ENCODE peak calls at places on chromosomes 11 and 22, in six cellular contexts. T is AG09319, H is HFFc6, N is HCT116, O is endothelial cell, Z is epithelial cell of esophagus. C is an unnamed sample.

GRCh38 chr22:42800731-42801536 is 56.1 kb downstream of the ARFGAP3 start:
- DNase-seq in T (no peak), H (no peak), N (no peak), O (no peak), Z (no peak), C (no peak)

GRCh38 chr11:81174646-81175330 is 1558.9 kb downstream of the FAM181B start:
- DNase-seq in T (no peak), H (no peak), N (no peak), O (no peak), Z (no peak), C (no peak)

GRCh38 chr11:123469089-123469488 is 39.0 kb downstream of the GRAMD1B start:
- DNase-seq in T (no peak), H (no peak), N (no peak), O (no peak), Z (no peak), C (no peak)

GRCh38 chr11:18588297-18589252 is at the start of gene UEVLD:
- DNase-seq in T (peak; percentile 74), H (peak; percentile 88), N (peak; percentile 75), O (peak; percentile 87), Z (peak; percentile 91), C (peak; percentile 91)

GRCh38 chr11:101215069-101215468 is 85.5 kb upstream of the PGR start:
- DNase-seq in T (no peak), H (no peak), N (no peak), O (no peak), Z (peak; percentile 15), C (no peak)

GRCh38 chr11:33531743-33532181 is 168.9 kb downstream of the C11orf91 start:
- DNase-seq in T (no peak), H (peak; percentile 92), N (no peak), O (no peak), Z (no peak), C (no peak)

GRCh38 chr11:116310215-116310614 is 462.6 kb downstream of the BUD13 start:
- DNase-seq in T (no peak), H (no peak), N (no peak), O (no peak), Z (no peak), C (no peak)

GRCh38 chr11:59010693-59011092 is 71.4 kb downstream of the GLYATL1 start:
- DNase-seq in T (no peak), H (no peak), N (no peak), O (no peak), Z (no peak), C (no peak)

GRCh38 chr11:34490304-34490703 is 23.3 kb downstream of the ELF5 start:
- DNase-seq in T (no peak), H (no peak), N (no peak), O (no peak), Z (no peak), C (no peak)

GRCh38 chr22:44458044-44459020 is 39.7 kb downstream of the RTL6 start:
- DNase-seq in T (no peak), H (no peak), N (no peak), O (no peak), Z (no peak), C (no peak)

GRCh38 chr22:37235897-37236607 is 8.0 kb downstream of the RAC2 start:
- DNase-seq in T (no peak), H (no peak), N (no peak), O (no peak), Z (no peak), C (no peak)

GRCh38 chr11:92136792-92137191 is 87.8 kb upstream of the FAT3 start:
- DNase-seq in T (no peak), H (no peak), N (no peak), O (peak; percentile 9), Z (no peak), C (no peak)
- TF ChIP-seq CTCF in T (no peak), H (peak; percentile 41), N (no peak), O (no peak), Z (peak; percentile 23), C (no peak)

GRCh38 chr11:119952441-119952840 is 185.5 kb downstream of the TRIM29 start:
- DNase-seq in T (no peak), H (no peak), N (no peak), O (no peak), Z (no peak), C (no peak)
- TF ChIP-seq CTCF in T (no peak), H (no peak), N (no peak), O (no peak), Z (no peak), C (no peak)

GRCh38 chr22:32204856-32205722 is at the start of gene RFPL2:
- DNase-seq in T (no peak), H (peak; percentile 30), N (peak; percentile 66), O (peak; percentile 62), Z (peak; percentile 32), C (peak; percentile 81)
- TF ChIP-seq CTCF in T (no peak), H (no peak), N (peak; percentile 18), O (no peak), Z (no peak), C (no peak)

GRCh38 chr11:128705124-128705920 is 11.4 kb downstream of the FLI1 start:
- DNase-seq in T (no peak), H (no peak), N (no peak), O (no peak), Z (no peak), C (no peak)

GRCh38 chr11:128711136-128711535 is 17.3 kb downstream of the FLI1 start:
- DNase-seq in T (no peak), H (peak; percentile 76), N (no peak), O (no peak), Z (peak; percentile 67), C (no peak)

GRCh38 chr11:128707671-128708070 is 13.8 kb downstream of the FLI1 start:
- DNase-seq in T (no peak), H (peak; percentile 82), N (no peak), O (no peak), Z (peak; percentile 65), C (no peak)

GRCh38 chr11:128708660-128709059 is 14.8 kb downstream of the FLI1 start:
- DNase-seq in T (no peak), H (no peak), N (no peak), O (no peak), Z (no peak), C (no peak)

DNA sequence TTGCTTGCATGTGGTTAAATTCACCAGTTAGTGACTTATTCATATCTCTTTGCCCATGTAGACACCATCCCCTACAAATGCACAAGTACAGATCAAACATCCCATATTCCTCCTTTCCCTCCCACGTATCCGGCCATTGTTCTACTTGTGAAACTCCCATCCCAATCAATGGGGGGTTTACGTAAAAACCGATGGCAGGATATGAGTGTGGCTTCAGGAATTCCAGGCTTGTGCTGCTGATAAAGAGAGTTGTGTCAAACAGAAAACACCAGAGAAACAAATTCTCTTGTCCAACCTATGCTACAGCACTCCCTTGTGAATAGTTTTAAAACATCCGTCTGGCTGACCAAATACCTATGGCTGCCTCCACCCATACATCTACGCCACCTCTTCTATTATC is 15.5 kb downstream of the FLI1 start:
- DNase-seq in T (peak; percentile 49), H (peak; percentile 82), N (no peak), O (peak; percentile 62), Z (peak; percentile 81), C (peak; percentile 37)
- TF ChIP-seq CTCF in T (no peak), H (peak; percentile 18), N (no peak), O (no peak), Z (no peak), C (no peak)

DNA sequence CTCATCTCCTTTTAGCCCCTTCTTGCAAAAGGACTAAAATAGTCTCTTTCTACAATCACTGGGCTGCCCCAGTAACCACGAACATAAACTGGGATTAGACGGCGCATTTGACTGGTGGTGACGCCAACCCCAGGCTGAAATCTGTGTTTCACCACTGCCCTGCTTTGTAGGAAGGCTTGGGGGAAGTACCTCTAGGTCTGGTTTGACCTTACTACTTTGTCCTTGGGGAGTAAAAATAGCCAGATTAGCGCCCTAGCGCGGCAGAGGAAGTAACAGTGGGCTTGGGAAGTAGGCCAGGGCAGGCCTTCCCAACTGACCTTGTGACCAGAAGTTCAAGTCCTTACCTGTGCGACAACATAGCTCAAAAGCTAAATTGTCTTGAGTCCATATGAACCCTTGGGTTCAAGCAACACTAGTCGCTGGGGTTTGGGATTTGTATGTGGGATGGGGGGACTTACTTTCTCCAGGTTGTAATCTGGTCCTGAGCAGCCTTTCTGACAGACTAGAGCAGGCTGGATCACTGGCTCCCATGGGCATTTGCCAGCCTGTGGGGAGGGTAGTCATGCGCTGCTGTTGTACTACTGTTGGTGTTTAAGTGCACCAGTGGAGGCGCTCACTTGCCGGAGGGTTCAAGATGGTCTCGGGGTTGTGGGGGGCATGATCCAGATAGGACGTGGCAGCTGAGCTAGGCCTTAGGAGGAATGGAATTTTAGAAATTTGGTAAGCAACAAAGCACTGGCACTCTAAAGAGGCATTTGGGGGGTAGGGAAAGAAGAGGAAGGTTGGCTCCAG is 953 bp upstream of the PACS1 start:
- DNase-seq in T (peak; percentile 40), H (peak; percentile 59), N (no peak), O (no peak), Z (peak; percentile 50), C (peak; percentile 32)
- TF ChIP-seq CTCF in T (no peak), H (peak; percentile 44), N (peak; percentile 19), O (no peak), Z (peak; percentile 31), C (no peak)

GRCh38 chr22:39805117-39805516 is 88.4 kb downstream of the ENTHD1 start:
- DNase-seq in T (no peak), H (no peak), N (no peak), O (no peak), Z (no peak), C (no peak)

GRCh38 chr22:39809772-39810557 is 83.6 kb downstream of the ENTHD1 start:
- DNase-seq in T (no peak), H (no peak), N (no peak), O (no peak), Z (no peak), C (no peak)

GRCh38 chr22:39802682-39803081 is 90.9 kb downstream of the ENTHD1 start:
- DNase-seq in T (no peak), H (no peak), N (no peak), O (no peak), Z (no peak), C (no peak)

GRCh38 chr22:39808087-39808486 is 85.5 kb downstream of the ENTHD1 start:
- DNase-seq in T (no peak), H (peak; percentile 8), N (peak; percentile 31), O (no peak), Z (peak; percentile 24), C (peak; percentile 56)
- TF ChIP-seq CTCF in T (peak; percentile 46), H (peak; percentile 73), N (peak; percentile 70), O (peak; percentile 28), Z (peak; percentile 17), C (peak; percentile 29)

DNA sequence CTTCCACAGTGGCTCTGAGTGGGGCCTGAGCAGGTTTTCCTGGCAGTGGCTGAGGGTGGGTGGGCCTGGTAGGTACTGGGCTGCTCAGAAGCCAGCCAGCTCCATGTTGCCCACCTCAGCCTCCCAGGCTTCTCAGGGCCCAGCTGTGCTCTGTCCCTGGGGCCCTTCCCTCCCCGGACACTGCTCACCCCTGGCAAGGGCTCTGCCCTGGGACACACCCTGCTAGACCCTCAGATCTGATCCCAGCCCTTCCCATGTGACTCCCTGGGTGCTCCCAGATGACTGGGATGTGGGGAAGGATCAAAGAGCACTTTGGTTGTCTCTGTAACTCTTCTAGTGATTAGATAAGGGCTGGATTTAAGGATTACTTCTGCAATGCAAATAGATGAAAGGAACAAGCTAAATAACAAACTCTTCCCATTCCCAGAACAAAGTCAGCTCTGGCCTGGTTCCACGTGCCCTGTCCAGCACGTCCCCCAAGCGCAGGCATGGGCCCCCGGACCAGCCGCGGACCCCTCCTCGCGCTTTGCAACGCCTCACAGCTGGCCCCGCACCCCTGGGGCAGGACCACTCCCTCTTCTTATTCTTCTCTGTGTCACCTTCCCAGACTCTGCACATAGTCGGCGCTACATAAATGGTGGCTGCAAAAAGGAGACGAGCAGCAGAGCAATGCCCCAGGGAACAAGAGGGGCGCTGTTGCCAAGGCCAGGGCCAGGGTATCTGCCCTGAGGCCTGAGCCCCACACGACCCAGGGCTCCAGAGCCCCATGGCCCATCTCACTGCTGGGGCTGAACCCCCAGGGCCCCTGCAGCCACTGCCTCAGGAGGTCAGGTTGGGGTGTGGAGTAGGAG is 5.7 kb upstream of the KRTAP5-6 start:
- DNase-seq in T (no peak), H (no peak), N (no peak), O (no peak), Z (no peak), C (no peak)
- TF ChIP-seq CTCF in T (no peak), H (peak; percentile 27), N (no peak), O (no peak), Z (no peak), C (no peak)

C was measured in Calu3.